ENCODE peak calls at places on chromosomes 1 and 21, in five cellular contexts. N is naive thymus-derived CD8-positive, alpha-beta T cell; Y is naive thymus-derived CD4-positive, alpha-beta T cell; G is lower lobe of right lung; D is HEK293T. H is an unnamed sample.

GRCh38 chr1:65952692-65953091 is 160.0 kb downstream of the PDE4B start:
- DNase-seq in G (no peak), N (no peak), Y (no peak), D (no peak), H (no peak)

GRCh38 chr1:24189528-24189927 is 2.4 kb upstream of the IFNLR1 start:
- DNase-seq in G (peak), D (no peak), N (no peak), Y (no peak), H (no peak)

GRCh38 chr1:26785611-26786436 is 1.9 kb upstream of the PIGV start:
- DNase-seq in N (no peak), D (no peak), G (no peak), Y (peak), H (peak)

GRCh38 chr1:116686723-116687368 is 19.3 kb upstream of the IGSF3 start:
- DNase-seq in D (no peak), N (no peak), Y (no peak), G (no peak), H (no peak)

GRCh38 chr1:234961468-234962339 is 166.9 kb downstream of the TOMM20 start:
- DNase-seq in D (no peak), N (no peak), Y (no peak), G (no peak), H (no peak)

GRCh38 chr1:150576794-150577556 is 2.4 kb downstream of the MCL1 start:
- DNase-seq in N (no peak), G (no peak), D (no peak), Y (no peak), H (no peak)

GRCh38 chr1:154404984-154405761 is at the start of gene IL6R:
- DNase-seq in G (peak), D (peak), Y (peak), N (peak), H (peak)

GRCh38 chr21:46425566-46425965 is 33.1 kb upstream of the DIP2A start:
- DNase-seq in N (peak), Y (peak), D (no peak), G (peak), H (no peak)

GRCh38 chr1:164560076-164560475 is 1.1 kb downstream of the PBX1 start:
- DNase-seq in Y (no peak), D (no peak), N (no peak), G (no peak), H (no peak)

GRCh38 chr1:47651311-47652089 is 213.7 kb downstream of the FOXD2 start:
- DNase-seq in G (no peak), D (no peak), Y (no peak), N (no peak), H (no peak)

GRCh38 chr1:9350011-9350907 is 57.6 kb downstream of the SPSB1 start:
- DNase-seq in D (no peak), G (no peak), N (no peak), Y (no peak), H (no peak)

GRCh38 chr1:175470078-175470477 is 273.3 kb downstream of the TNR start:
- DNase-seq in D (no peak), G (no peak), N (no peak), Y (no peak), H (no peak)

GRCh38 chr1:235161685-235162327 is 756 bp upstream of the RBM34 start:
- DNase-seq in D (no peak), G (no peak), N (no peak), Y (no peak), H (no peak)

GRCh38 chr1:244836135-244836521 is 670 bp downstream of the COX20 start:
- DNase-seq in Y (no peak), N (no peak), G (no peak), D (peak), H (peak)

GRCh38 chr1:159132271-159132881 is 39.0 kb upstream of the CADM3 start:
- DNase-seq in Y (peak), N (peak), G (peak), D (peak), H (peak)

GRCh38 chr1:185670187-185670627 is 64.0 kb upstream of the HMCN1 start:
- DNase-seq in N (peak), Y (peak), G (no peak), D (no peak), H (peak)

GRCh38 chr1:172040466-172040865 is 199.2 kb downstream of the DNM3 start:
- DNase-seq in N (no peak), D (no peak), Y (no peak), G (no peak), H (no peak)

GRCh38 chr1:41416081-41416480 is 54.8 kb downstream of the FOXO6 start:
- DNase-seq in N (no peak), D (no peak), G (no peak), Y (no peak), H (no peak)

GRCh38 chr1:14117700-14118099 is 417.7 kb downstream of the PRDM2 start:
- DNase-seq in G (no peak), Y (no peak), D (no peak), N (no peak), H (no peak)

GRCh38 chr1:21756393-21757089 is 26.4 kb downstream of the USP48 start:
- DNase-seq in N (no peak), D (no peak), Y (no peak), G (no peak), H (no peak)

GRCh38 chr1:234230414-234230862 is 142.8 kb upstream of the COA6 start:
- DNase-seq in Y (no peak), N (no peak), D (no peak), G (no peak), H (peak)

GRCh38 chr1:204448321-204448964 is 36.8 kb upstream of the PPP1R15B start:
- DNase-seq in Y (no peak), N (no peak), G (no peak), D (no peak), H (no peak)

GRCh38 chr1:246005067-246005466 is 502.0 kb downstream of the SMYD3 start:
- DNase-seq in N (no peak), Y (no peak), G (no peak), D (no peak), H (no peak)